ENCODE peak calls at places on chromosome 2, in eight cellular contexts. One of them, this sample, is unnamed.

GRCh38 chr2:14256890-14257289 is 375.6 kb upstream of the LRATD1 start:
- DNase-seq in uterus: no peak
- DNase-seq in HepG2: no peak
- DNase-seq in tibial nerve: no peak
- DNase-seq in A549: no peak
- DNase-seq in body of pancreas: no peak
- DNase-seq in adrenal gland: no peak
- DNase-seq in endothelial cell of umbilical vein: no peak
- DNase-seq in this sample: no peak

GRCh38 chr2:120439637-120440384 is 93.9 kb downstream of the INHBB start:
- DNase-seq in uterus: no peak
- DNase-seq in HepG2: peak; percentile 49
- DNase-seq in tibial nerve: no peak
- DNase-seq in A549: no peak
- DNase-seq in body of pancreas: no peak
- DNase-seq in adrenal gland: no peak
- DNase-seq in endothelial cell of umbilical vein: no peak
- DNase-seq in this sample: peak; percentile 40

GRCh38 chr2:217956895-217957457 is 45.8 kb downstream of the TNS1 start:
- DNase-seq in uterus: peak; percentile 62
- DNase-seq in HepG2: no peak
- DNase-seq in tibial nerve: peak; percentile 10
- DNase-seq in A549: no peak
- DNase-seq in body of pancreas: peak; percentile 10
- DNase-seq in adrenal gland: peak; percentile 66
- DNase-seq in endothelial cell of umbilical vein: no peak
- DNase-seq in this sample: peak; percentile 59

GRCh38 chr2:33525666-33526065 is 49.2 kb downstream of the RASGRP3 start:
- DNase-seq in uterus: no peak
- DNase-seq in HepG2: no peak
- DNase-seq in tibial nerve: no peak
- DNase-seq in A549: no peak
- DNase-seq in body of pancreas: no peak
- DNase-seq in adrenal gland: no peak
- DNase-seq in endothelial cell of umbilical vein: no peak
- DNase-seq in this sample: no peak

GRCh38 chr2:121019073-121019472 is 265.9 kb downstream of the TFCP2L1 start:
- DNase-seq in uterus: no peak
- DNase-seq in HepG2: no peak
- DNase-seq in tibial nerve: no peak
- DNase-seq in A549: no peak
- DNase-seq in body of pancreas: no peak
- DNase-seq in adrenal gland: no peak
- DNase-seq in endothelial cell of umbilical vein: no peak
- DNase-seq in this sample: no peak

GRCh38 chr2:102061962-102062795 is 70.4 kb downstream of the IL1R2 start:
- DNase-seq in uterus: no peak
- DNase-seq in HepG2: no peak
- DNase-seq in tibial nerve: no peak
- DNase-seq in A549: no peak
- DNase-seq in body of pancreas: no peak
- DNase-seq in adrenal gland: peak; percentile 45
- DNase-seq in endothelial cell of umbilical vein: peak; percentile 23
- DNase-seq in this sample: peak; percentile 79

GRCh38 chr2:197500503-197501179 is 462 bp downstream of the HSPE1 start:
- DNase-seq in uterus: no peak
- DNase-seq in HepG2: no peak
- DNase-seq in tibial nerve: no peak
- DNase-seq in A549: no peak
- DNase-seq in body of pancreas: no peak
- DNase-seq in adrenal gland: no peak
- DNase-seq in endothelial cell of umbilical vein: peak; percentile 62
- DNase-seq in this sample: peak; percentile 80

GRCh38 chr2:191678437-191679110 is 638 bp downstream of the NABP1 start:
- DNase-seq in uterus: peak; percentile 59
- DNase-seq in HepG2: peak; percentile 36
- DNase-seq in tibial nerve: peak; percentile 47
- DNase-seq in A549: peak; percentile 61
- DNase-seq in body of pancreas: peak; percentile 62
- DNase-seq in adrenal gland: peak; percentile 66
- DNase-seq in endothelial cell of umbilical vein: peak; percentile 44
- DNase-seq in this sample: peak; percentile 85

GRCh38 chr2:36695746-36696415 is 626 bp upstream of the VIT start:
- DNase-seq in uterus: no peak
- DNase-seq in HepG2: no peak
- DNase-seq in tibial nerve: no peak
- DNase-seq in A549: peak; percentile 45
- DNase-seq in body of pancreas: no peak
- DNase-seq in adrenal gland: no peak
- DNase-seq in endothelial cell of umbilical vein: peak; percentile 70
- DNase-seq in this sample: no peak

GRCh38 chr2:173288561-173288960 is 66.1 kb upstream of the CDCA7 start:
- DNase-seq in uterus: no peak
- DNase-seq in HepG2: no peak
- DNase-seq in tibial nerve: no peak
- DNase-seq in A549: peak; percentile 41
- DNase-seq in body of pancreas: no peak
- DNase-seq in adrenal gland: peak; percentile 50
- DNase-seq in endothelial cell of umbilical vein: no peak
- DNase-seq in this sample: no peak

GRCh38 chr2:241811209-241811951 is 2.4 kb downstream of the NEU4 start:
- DNase-seq in uterus: peak; percentile 16
- DNase-seq in HepG2: no peak
- DNase-seq in tibial nerve: no peak
- DNase-seq in A549: no peak
- DNase-seq in body of pancreas: no peak
- DNase-seq in adrenal gland: no peak
- DNase-seq in endothelial cell of umbilical vein: no peak
- DNase-seq in this sample: peak; percentile 50

GRCh38 chr2:126653102-126653501 is 2.9 kb upstream of the GYPC start:
- DNase-seq in uterus: no peak
- DNase-seq in HepG2: no peak
- DNase-seq in tibial nerve: no peak
- DNase-seq in A549: no peak
- DNase-seq in body of pancreas: no peak
- DNase-seq in adrenal gland: no peak
- DNase-seq in endothelial cell of umbilical vein: no peak
- DNase-seq in this sample: peak; percentile 11

GRCh38 chr2:189751080-189751658 is 11.4 kb downstream of the OSGEPL1 start:
- DNase-seq in uterus: no peak
- DNase-seq in HepG2: peak; percentile 54
- DNase-seq in tibial nerve: no peak
- DNase-seq in A549: peak; percentile 38
- DNase-seq in body of pancreas: peak; percentile 40
- DNase-seq in adrenal gland: peak; percentile 22
- DNase-seq in endothelial cell of umbilical vein: peak; percentile 40
- DNase-seq in this sample: no peak

GRCh38 chr2:217928324-217929293 is 74.2 kb downstream of the TNS1 start:
- DNase-seq in uterus: no peak
- DNase-seq in HepG2: no peak
- DNase-seq in tibial nerve: no peak
- DNase-seq in A549: no peak
- DNase-seq in body of pancreas: no peak
- DNase-seq in adrenal gland: no peak
- DNase-seq in endothelial cell of umbilical vein: peak; percentile 33
- DNase-seq in this sample: no peak

GRCh38 chr2:105125920-105126319 is 88.1 kb downstream of the MRPS9 start:
- DNase-seq in uterus: no peak
- DNase-seq in HepG2: no peak
- DNase-seq in tibial nerve: no peak
- DNase-seq in A549: no peak
- DNase-seq in body of pancreas: no peak
- DNase-seq in adrenal gland: no peak
- DNase-seq in endothelial cell of umbilical vein: no peak
- DNase-seq in this sample: no peak

GRCh38 chr2:201994973-201995638 is 38.5 kb upstream of the FZD7 start:
- DNase-seq in uterus: no peak
- DNase-seq in HepG2: no peak
- DNase-seq in tibial nerve: no peak
- DNase-seq in A549: no peak
- DNase-seq in body of pancreas: no peak
- DNase-seq in adrenal gland: no peak
- DNase-seq in endothelial cell of umbilical vein: no peak
- DNase-seq in this sample: no peak

GRCh38 chr2:164948540-164948939 is 6.8 kb downstream of the SLC38A11 start:
- DNase-seq in uterus: no peak
- DNase-seq in HepG2: no peak
- DNase-seq in tibial nerve: no peak
- DNase-seq in A549: no peak
- DNase-seq in body of pancreas: no peak
- DNase-seq in adrenal gland: no peak
- DNase-seq in endothelial cell of umbilical vein: peak; percentile 6
- DNase-seq in this sample: no peak

DNA sequence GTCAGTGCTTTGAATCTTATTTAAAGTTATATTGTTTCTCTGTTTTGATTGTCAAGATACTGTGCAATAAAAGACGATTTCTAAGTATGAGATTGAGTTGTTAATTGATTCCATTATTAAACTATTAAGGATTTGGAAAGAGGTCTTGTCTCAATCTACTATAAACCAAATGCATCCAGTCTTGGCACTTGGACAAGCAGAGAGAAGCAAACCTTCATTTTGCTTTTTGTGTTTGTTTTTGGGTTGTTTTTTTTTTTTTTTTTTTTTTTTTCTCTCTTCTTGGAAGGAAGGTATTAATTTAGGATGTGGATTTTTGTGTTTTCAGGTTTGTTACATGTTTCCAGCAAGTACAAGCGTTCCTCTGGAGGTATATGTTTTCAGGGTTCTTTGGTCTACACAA is 1.6 kb downstream of the PRKCE start:
- DNase-seq in uterus: no peak
- DNase-seq in HepG2: no peak
- DNase-seq in tibial nerve: no peak
- DNase-seq in A549: no peak
- DNase-seq in body of pancreas: no peak
- DNase-seq in adrenal gland: no peak
- DNase-seq in endothelial cell of umbilical vein: no peak
- DNase-seq in this sample: no peak
- H3K4me1 ChIP-seq in uterus: peaks cover 6% of the 10 kb centered on the region
- H3K4me1 ChIP-seq in HepG2: peaks cover 42% of the 10 kb centered on the region
- H3K4me1 ChIP-seq in tibial nerve: no peaks in the 10 kb centered on the region
- H3K4me1 ChIP-seq in A549: peaks cover 22% of the 10 kb centered on the region
- H3K4me1 ChIP-seq in body of pancreas: peaks cover 35% of the 10 kb centered on the region
- H3K4me1 ChIP-seq in adrenal gland: peaks cover 27% of the 10 kb centered on the region
- H3K4me1 ChIP-seq in endothelial cell of umbilical vein: peaks cover 16% of the 10 kb centered on the region
- H3K4me1 ChIP-seq in this sample: peaks cover 39% of the 10 kb centered on the region

DNA sequence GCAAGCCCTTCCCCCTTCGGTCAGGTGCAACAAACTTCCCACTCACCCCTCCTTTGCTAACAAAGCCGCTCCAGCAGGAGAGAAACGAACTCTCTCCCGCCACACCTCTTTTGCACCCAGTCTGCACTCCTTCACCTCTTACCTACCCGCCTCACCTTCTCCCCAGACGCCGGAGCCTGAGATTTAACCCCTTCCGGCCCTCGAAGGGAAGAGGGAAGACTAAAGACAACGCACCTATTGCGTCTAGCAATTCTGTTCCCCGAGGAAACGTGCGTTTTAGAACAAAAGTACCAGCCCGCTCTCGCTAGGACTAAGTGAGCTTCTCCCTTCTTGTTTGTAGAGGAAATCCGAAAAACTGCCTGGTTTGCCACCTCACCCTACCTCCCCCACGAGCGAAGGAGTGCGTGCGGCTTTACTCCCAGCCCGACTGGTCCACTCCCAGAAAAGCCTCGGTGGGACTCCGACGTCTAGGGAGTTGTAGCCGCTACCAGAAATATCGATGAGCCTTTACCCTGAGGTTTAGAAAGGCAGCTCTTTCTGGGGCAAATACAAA is 441 bp upstream of the PEX13 start:
- DNase-seq in uterus: peak; percentile 60
- DNase-seq in HepG2: peak; percentile 55
- DNase-seq in tibial nerve: peak; percentile 40
- DNase-seq in A549: peak; percentile 91
- DNase-seq in body of pancreas: peak; percentile 78
- DNase-seq in adrenal gland: peak; percentile 78
- DNase-seq in endothelial cell of umbilical vein: no peak
- DNase-seq in this sample: peak; percentile 87
- TF ChIP-seq POLR2A in uterus: no peak
- TF ChIP-seq POLR2A in HepG2: peak; percentile 58
- TF ChIP-seq POLR2A in tibial nerve: no peak
- TF ChIP-seq POLR2A in A549: peak; percentile 39
- TF ChIP-seq POLR2A in body of pancreas: peak; percentile 89
- TF ChIP-seq POLR2A in adrenal gland: peak; percentile 55
- TF ChIP-seq POLR2A in endothelial cell of umbilical vein: no peak
- TF ChIP-seq POLR2A in this sample: no peak

DNA sequence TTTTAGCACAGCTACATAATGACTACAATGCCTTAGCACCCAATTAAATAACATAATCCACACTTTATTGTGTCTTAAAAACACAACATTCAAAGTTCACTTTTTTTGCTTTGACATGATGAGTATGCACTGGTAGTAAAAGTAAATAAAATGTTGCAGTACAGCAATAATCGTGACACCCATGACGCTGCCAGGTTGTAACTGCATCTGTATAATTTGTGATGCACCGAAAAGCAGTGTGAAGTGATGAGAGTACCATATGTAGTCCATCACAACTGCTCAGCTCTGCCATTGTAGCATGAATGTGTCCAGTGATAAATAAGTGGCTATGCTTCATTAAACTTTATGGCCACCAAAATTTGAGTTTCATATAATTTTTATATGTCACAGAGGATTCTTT is 15.7 kb downstream of the PPP1CB start:
- DNase-seq in uterus: no peak
- DNase-seq in HepG2: no peak
- DNase-seq in tibial nerve: no peak
- DNase-seq in A549: no peak
- DNase-seq in body of pancreas: no peak
- DNase-seq in adrenal gland: no peak
- DNase-seq in endothelial cell of umbilical vein: no peak
- DNase-seq in this sample: no peak
- H3K4me3 ChIP-seq in uterus: no peak overlapping the region
- H3K4me3 ChIP-seq in HepG2: no peak overlapping the region
- H3K4me3 ChIP-seq in tibial nerve: no peak overlapping the region
- H3K4me3 ChIP-seq in A549: no peak overlapping the region
- H3K4me3 ChIP-seq in body of pancreas: no peak overlapping the region
- H3K4me3 ChIP-seq in adrenal gland: no peak overlapping the region
- H3K4me3 ChIP-seq in endothelial cell of umbilical vein: no peak overlapping the region
- H3K4me3 ChIP-seq in this sample: no peak overlapping the region

DNA sequence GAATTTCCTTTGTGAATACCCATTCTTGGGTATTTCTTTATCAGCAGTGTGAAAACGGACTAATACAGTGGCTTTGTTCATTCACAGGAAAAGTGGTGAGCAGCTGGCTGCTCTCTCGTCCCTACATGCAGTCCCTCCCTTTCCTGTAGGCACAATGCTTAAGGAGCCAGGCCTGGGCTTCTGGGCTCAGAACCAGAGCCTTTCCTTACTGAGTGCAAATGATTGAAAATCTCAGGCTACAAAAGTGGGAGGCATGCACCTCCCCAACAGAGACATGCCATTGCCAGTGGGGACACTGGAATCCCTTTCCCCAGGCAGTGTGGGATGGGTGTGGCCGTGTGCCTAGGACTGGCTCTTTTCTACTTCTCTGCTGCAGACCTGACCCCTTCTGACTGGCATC is 61.3 kb downstream of the MCFD2 start:
- DNase-seq in uterus: no peak
- DNase-seq in HepG2: no peak
- DNase-seq in tibial nerve: no peak
- DNase-seq in A549: no peak
- DNase-seq in body of pancreas: no peak
- DNase-seq in adrenal gland: no peak
- DNase-seq in endothelial cell of umbilical vein: peak; percentile 72
- DNase-seq in this sample: no peak
- H3K4me1 ChIP-seq in uterus: peaks cover 38% of the 10 kb centered on the region
- H3K4me1 ChIP-seq in HepG2: peaks cover 25% of the 10 kb centered on the region
- H3K4me1 ChIP-seq in tibial nerve: no peaks in the 10 kb centered on the region
- H3K4me1 ChIP-seq in A549: peaks cover 77% of the 10 kb centered on the region
- H3K4me1 ChIP-seq in body of pancreas: peaks cover 22% of the 10 kb centered on the region
- H3K4me1 ChIP-seq in adrenal gland: peaks cover 41% of the 10 kb centered on the region
- H3K4me1 ChIP-seq in endothelial cell of umbilical vein: peaks cover 50% of the 10 kb centered on the region
- H3K4me1 ChIP-seq in this sample: peaks cover 47% of the 10 kb centered on the region